ENCODE peak calls at places on chromosomes 1 and 21, in six cellular contexts. P is vagina, X is HepG2, R is foreskin fibroblast, H is adrenal gland, Q is GM12865. Z is an unnamed sample.

GRCh38 chr1:2022063-2022770 is 3.1 kb downstream of the GABRD start:
- DNase-seq in Q (no peak), R (no peak), X (no peak), H (no peak), P (no peak), Z (no peak)

GRCh38 chr1:153985984-153986761 is at the start of gene RAB13:
- DNase-seq in H (peak; percentile 89), R (peak; percentile 88), Q (peak; percentile 48), P (no peak), X (peak; percentile 81), Z (peak; percentile 86)

GRCh38 chr21:46001821-46002681 is 20.5 kb downstream of the COL6A1 start:
- DNase-seq in Q (no peak), X (no peak), H (peak; percentile 14), R (no peak), P (peak; percentile 94), Z (peak; percentile 19)

GRCh38 chr1:22388666-22389455 is 62.8 kb upstream of the ZBTB40 start:
- DNase-seq in R (peak; percentile 47), Q (no peak), H (peak; percentile 40), X (no peak), P (no peak), Z (no peak)

GRCh38 chr1:68327414-68327813 is 95.1 kb upstream of the WLS start:
- DNase-seq in P (no peak), R (peak; percentile 57), H (no peak), X (no peak), Q (no peak), Z (no peak)

GRCh38 chr1:154791292-154792278 is 78.5 kb downstream of the KCNN3 start:
- DNase-seq in H (peak; percentile 29), P (no peak), Q (peak; percentile 95), R (peak; percentile 29), X (no peak), Z (no peak)

GRCh38 chr1:105204836-105205371 is 1455.2 kb downstream of the AMY1C start:
- DNase-seq in P (no peak), H (no peak), Q (no peak), R (no peak), X (no peak), Z (no peak)

GRCh38 chr1:241747992-241748391 is 95.9 kb downstream of the WDR64 start:
- DNase-seq in Q (no peak), X (no peak), P (no peak), H (no peak), R (no peak), Z (no peak)

GRCh38 chr21:25561668-25562641 is 45.3 kb downstream of the MRPL39 start:
- DNase-seq in R (peak; percentile 76), H (peak; percentile 39), Q (peak; percentile 94), P (no peak), X (no peak), Z (peak; percentile 35)

GRCh38 chr1:205484985-205485967 is 19.2 kb upstream of the CDK18 start:
- DNase-seq in R (peak; percentile 47), H (peak; percentile 80), X (peak; percentile 93), P (no peak), Q (peak; percentile 82), Z (no peak)

GRCh38 chr1:220407101-220407683 is 120.7 kb upstream of the MARK1 start:
- DNase-seq in P (no peak), Q (no peak), H (no peak), R (no peak), X (no peak), Z (no peak)

GRCh38 chr1:152869808-152870419 is 8.2 kb upstream of the SMCP start:
- DNase-seq in X (peak; percentile 60), P (no peak), R (peak; percentile 3), Q (peak; percentile 84), H (peak; percentile 72), Z (no peak)

GRCh38 chr1:152873495-152873894 is 4.6 kb upstream of the SMCP start:
- DNase-seq in H (no peak), P (no peak), R (no peak), Q (no peak), X (no peak), Z (no peak)

GRCh38 chr1:152866321-152866720 is 6.5 kb downstream of the LCE7A start:
- DNase-seq in H (no peak), R (no peak), X (no peak), Q (no peak), P (no peak), Z (no peak)

GRCh38 chr1:152871731-152872126 is 6.4 kb upstream of the SMCP start:
- DNase-seq in Q (peak; percentile 60), P (no peak), H (no peak), X (no peak), R (no peak), Z (no peak)

DNA sequence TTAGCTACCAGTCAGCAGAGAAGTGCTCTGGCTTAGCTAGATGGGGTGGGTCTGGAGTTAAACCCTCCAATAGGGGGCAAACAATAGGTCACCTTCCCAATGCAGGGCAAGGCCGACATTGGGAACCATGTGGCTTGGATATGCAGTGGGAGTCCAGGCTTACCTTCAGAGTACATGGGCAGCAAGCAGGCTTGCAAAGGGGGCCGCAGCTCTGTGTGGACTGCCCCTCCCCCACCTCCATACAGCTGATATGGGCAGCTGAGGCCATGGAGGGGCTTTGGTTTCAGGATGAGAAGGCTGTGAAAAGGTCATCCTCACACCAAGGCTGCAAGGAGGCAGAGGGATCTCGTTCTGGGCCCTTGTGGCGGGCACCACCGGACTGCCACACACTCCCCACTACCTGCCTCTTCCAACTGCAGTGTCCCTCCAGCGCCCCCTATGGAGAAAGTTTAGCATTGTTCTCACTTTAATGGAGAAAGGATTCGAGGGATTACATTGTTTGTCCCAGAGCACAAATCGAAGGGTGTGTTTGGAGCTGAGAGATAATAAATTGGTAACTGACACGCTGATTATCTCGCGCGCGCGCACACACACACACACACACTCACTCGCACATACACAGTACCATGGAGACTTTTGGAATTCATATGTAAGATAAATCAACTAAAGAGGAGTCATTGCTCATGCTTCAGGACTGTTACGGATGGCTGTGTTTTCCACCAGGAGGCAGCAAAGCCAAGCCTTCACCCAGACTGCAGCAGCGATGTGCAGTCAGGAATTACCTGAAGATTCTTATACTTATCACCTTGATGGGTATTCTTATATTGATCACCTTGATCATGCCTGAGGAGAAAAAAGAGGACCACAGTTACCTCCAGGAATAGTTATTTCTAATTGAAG is 7.0 kb upstream of the SMCP start:
- DNase-seq in H (no peak), R (no peak), P (no peak), X (peak; percentile 20), Q (peak; percentile 48), Z (no peak)
- TF ChIP-seq CTCF in H (no peak), R (peak; percentile 12), P (no peak), X (peak; percentile 47), Q (peak; percentile 36), Z (no peak)

DNA sequence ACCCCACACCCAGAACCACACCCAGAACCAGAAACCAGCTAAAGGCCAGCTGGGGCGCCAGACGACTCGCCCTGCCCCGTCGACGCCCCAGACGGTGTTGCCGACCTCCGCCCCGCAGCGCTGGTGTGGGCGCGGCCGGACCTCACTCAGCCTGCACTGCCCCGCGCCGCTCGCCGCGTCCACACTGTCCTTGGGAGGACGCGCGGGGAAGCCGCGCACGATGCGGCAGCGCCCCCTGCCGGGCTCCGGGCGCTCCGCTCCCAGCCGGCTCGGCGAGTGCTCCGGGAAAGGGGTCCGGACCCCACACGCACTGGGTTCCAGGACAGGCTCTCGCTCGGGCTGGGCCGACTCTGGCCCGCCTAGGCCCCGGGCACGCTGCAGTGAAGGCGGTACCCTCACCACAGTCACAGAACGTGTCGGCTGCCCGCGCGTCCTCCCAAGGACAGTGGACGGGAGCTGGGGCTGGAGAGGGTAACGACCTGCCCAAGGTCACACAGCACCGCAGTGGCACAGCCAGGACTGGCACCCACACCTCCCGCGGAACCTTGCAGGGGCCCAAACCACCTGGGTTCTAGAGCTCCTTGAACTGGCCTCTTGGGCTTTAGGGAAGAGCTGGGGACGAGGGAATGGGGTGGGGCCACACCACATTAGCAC is 90.2 kb downstream of the DMRTA2 start:
- DNase-seq in X (peak; percentile 21), Q (peak; percentile 65), P (no peak), R (peak; percentile 26), H (peak; percentile 39), Z (peak; percentile 59)
- H3K4me3 ChIP-seq in X (peak overlapping the region; percentile 48), Q (peak overlapping the region; percentile 53), P (peak overlapping the region; percentile 49), R (peak overlapping the region; percentile 43), H (no peak overlapping the region), Z (peak overlapping the region; percentile 69)

GRCh38 chr1:182718311-182718710 is 33.9 kb upstream of the RGS8 start:
- DNase-seq in H (no peak), P (no peak), X (no peak), R (no peak), Q (peak; percentile 37), Z (no peak)

GRCh38 chr1:182721525-182721924 is 37.1 kb upstream of the RGS8 start:
- DNase-seq in R (no peak), X (no peak), Q (no peak), P (no peak), H (no peak), Z (no peak)

GRCh38 chr1:182723195-182723594 is 38.8 kb upstream of the RGS8 start:
- DNase-seq in X (no peak), P (no peak), H (peak; percentile 20), Q (no peak), R (no peak), Z (peak; percentile 67)

GRCh38 chr1:182716740-182717720 is 32.6 kb upstream of the RGS8 start:
- DNase-seq in X (no peak), R (no peak), H (no peak), P (no peak), Q (peak; percentile 34), Z (no peak)

GRCh38 chr1:182720465-182720864 is 36.1 kb upstream of the RGS8 start:
- DNase-seq in Q (no peak), H (no peak), R (no peak), X (no peak), P (no peak), Z (no peak)
- TF ChIP-seq CTCF in Q (no peak), H (no peak), R (peak; percentile 41), X (no peak), P (no peak), Z (peak; percentile 26)

GRCh38 chr21:36297938-36298572 is 21.9 kb upstream of the MORC3 start:
- DNase-seq in H (peak; percentile 44), P (no peak), R (no peak), X (peak; percentile 5), Q (peak; percentile 95), Z (no peak)

DNA sequence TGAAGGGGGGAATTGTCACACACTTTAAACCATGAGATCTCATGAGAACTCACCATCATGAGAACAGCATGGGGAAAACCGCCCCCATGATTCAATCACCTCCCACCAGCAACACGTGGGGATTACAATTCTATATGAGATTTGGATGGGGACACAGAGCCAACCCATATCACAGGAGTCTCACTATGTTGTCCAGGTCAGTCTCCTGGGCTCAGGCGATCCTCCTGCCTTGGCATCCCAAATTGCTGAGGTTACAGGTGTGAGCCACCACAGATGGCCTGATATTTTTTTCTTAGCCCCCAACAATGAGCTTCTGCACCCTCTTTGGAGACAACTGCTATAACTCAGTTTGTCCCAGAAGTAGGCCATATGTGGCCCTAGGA is 22.5 kb upstream of the MORC3 start:
- DNase-seq in P (no peak), Q (peak; percentile 46), R (no peak), X (no peak), H (no peak), Z (no peak)
- H3K4me3 ChIP-seq in P (no peak overlapping the region), Q (peak overlapping the region; percentile 28), R (no peak overlapping the region), X (no peak overlapping the region), H (no peak overlapping the region), Z (peak overlapping the region; percentile 24)